ENCODE peak calls at places on chromosomes 5 and 9, in seven cellular contexts. R is prostate gland, M is sigmoid colon, B is fibroblast of pulmonary artery, J is endothelial cell, O is cardiac muscle cell, D is PC-3. P is an unnamed sample.
A peak's percentile ranks its signal among the peaks of the same experiment; 100 is the strongest.

GRCh38 chr5:160165137-160166068 is 46.2 kb upstream of the PWWP2A start:
- DNase-seq in R (no peak), M (peak; percentile 95), B (peak; percentile 98), J (no peak), O (peak; percentile 38), D (peak; percentile 98), P (peak; percentile 39)

GRCh38 chr5:105695916-105696315 is 1974.8 kb downstream of the EFNA5 start:
- DNase-seq in R (no peak), M (no peak), B (no peak), J (no peak), O (no peak), D (no peak), P (no peak)

GRCh38 chr9:126000731-126001580 is 253.8 kb downstream of the PBX3 start:
- DNase-seq in R (no peak), M (peak; percentile 48), B (no peak), J (no peak), O (no peak), D (no peak), P (no peak)

GRCh38 chr9:75953218-75953617 is 62.7 kb downstream of the PCSK5 start:
- DNase-seq in R (no peak), M (no peak), B (peak; percentile 76), J (no peak), O (no peak), D (no peak), P (no peak)

GRCh38 chr5:143220748-143221211 is 182.7 kb downstream of the NR3C1 start:
- DNase-seq in R (no peak), M (no peak), B (no peak), J (no peak), O (no peak), D (no peak), P (no peak)

GRCh38 chr9:107587175-107587963 is 97.8 kb upstream of the KLF4 start:
- DNase-seq in R (no peak), M (no peak), B (no peak), J (no peak), O (no peak), D (no peak), P (no peak)

GRCh38 chr5:41517909-41518308 is 7.5 kb upstream of the PLCXD3 start:
- DNase-seq in R (no peak), M (no peak), B (peak; percentile 68), J (no peak), O (peak; percentile 32), D (peak; percentile 46), P (no peak)

GRCh38 chr5:63233906-63234305 is 655.3 kb downstream of the LRRC70 start:
- DNase-seq in R (no peak), M (no peak), B (peak; percentile 69), J (no peak), O (no peak), D (no peak), P (no peak)

GRCh38 chr5:2699686-2700085 is 51.8 kb downstream of the IRX2 start:
- DNase-seq in R (no peak), M (peak; percentile 58), B (no peak), J (no peak), O (no peak), D (no peak), P (no peak)

GRCh38 chr5:115850771-115851416 is 9.2 kb downstream of the AP3S1 start:
- DNase-seq in R (no peak), M (no peak), B (peak; percentile 77), J (no peak), O (no peak), D (no peak), P (no peak)

GRCh38 chr5:55934720-55935119 is 60.0 kb downstream of the IL6ST start:
- DNase-seq in R (no peak), M (no peak), B (no peak), J (no peak), O (no peak), D (no peak), P (no peak)

GRCh38 chr5:1127991-1128785 is 16.3 kb upstream of the SLC12A7 start:
- DNase-seq in R (peak; percentile 67), M (no peak), B (peak; percentile 20), J (no peak), O (peak; percentile 28), D (peak; percentile 18), P (no peak)

GRCh38 chr5:172920447-172920849 is 38.8 kb upstream of the RPL26L1 start:
- DNase-seq in R (no peak), M (peak; percentile 91), B (peak; percentile 97), J (no peak), O (no peak), D (peak; percentile 80), P (no peak)

GRCh38 chr9:127176631-127177030 is 54.2 kb upstream of the ANGPTL2 start:
- DNase-seq in R (no peak), M (peak; percentile 51), B (no peak), J (no peak), O (no peak), D (no peak), P (no peak)

GRCh38 chr5:143986567-143987242 is 174.7 kb downstream of the HMHB1 start:
- DNase-seq in R (no peak), M (no peak), B (peak; percentile 81), J (no peak), O (no peak), D (no peak), P (no peak)

GRCh38 chr9:73121375-73121935 is 30.2 kb upstream of the ANXA1 start:
- DNase-seq in R (no peak), M (no peak), B (no peak), J (no peak), O (no peak), D (no peak), P (no peak)

GRCh38 chr5:177084175-177084574 is 2.5 kb upstream of the FGFR4 start:
- DNase-seq in R (no peak), M (no peak), B (no peak), J (no peak), O (no peak), D (no peak), P (no peak)

GRCh38 chr9:120284796-120285195 is 295.2 kb downstream of the CDK5RAP2 start:
- DNase-seq in R (no peak), M (no peak), B (no peak), J (no peak), O (no peak), D (no peak), P (no peak)

DNA sequence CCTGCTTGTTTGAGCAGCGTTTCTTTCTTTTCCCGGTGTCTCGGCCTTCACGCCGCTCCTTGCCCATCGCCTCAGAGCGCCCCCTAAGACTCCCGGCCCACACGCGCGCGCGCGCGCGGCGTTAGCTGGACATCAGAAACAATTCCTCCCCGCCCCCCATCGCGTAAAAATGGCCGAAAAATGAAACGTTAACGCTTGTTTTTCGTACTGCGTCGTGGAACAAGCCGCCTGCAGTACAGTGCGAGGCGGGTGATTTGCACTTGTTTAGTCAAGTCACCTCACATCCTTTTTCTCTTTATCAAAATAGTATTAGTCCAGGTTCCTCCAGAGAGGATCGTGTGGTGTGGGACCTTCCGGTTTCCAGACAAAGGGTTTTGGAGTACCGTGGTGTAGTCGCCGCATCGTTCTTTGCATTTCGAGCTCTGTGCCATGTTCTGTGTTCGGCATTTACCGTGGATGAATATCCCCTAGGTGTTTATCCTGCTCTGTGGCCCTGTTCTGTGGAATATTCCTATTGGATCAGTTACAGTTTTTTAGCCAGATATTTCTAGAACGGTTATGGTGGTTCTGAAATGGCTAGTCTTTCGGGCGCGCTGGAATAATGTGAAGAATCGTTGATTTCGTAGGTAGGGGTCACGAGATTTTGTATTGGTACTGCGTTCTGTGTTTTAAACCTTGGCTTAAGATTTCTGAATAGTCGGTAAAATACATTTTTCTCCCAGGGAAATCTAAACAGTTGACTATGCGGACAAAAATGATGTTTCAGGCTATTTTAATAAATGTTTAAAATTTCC is 1.0 kb downstream of the MATR3 start:
- DNase-seq in R (peak; percentile 73), M (peak; percentile 88), B (peak; percentile 81), J (peak; percentile 79), O (peak; percentile 87), D (peak; percentile 55), P (peak; percentile 83)
- TF ChIP-seq CTCF in R (no peak), M (no peak), B (peak; percentile 36), J (no peak), O (peak; percentile 53), D (peak; percentile 49), P (no peak)

GRCh38 chr5:134288610-134289009 is 62.7 kb upstream of the PPP2CA start:
- DNase-seq in R (no peak), M (no peak), B (no peak), J (no peak), O (no peak), D (no peak), P (no peak)

GRCh38 chr5:134290443-134290842 is 64.6 kb upstream of the PPP2CA start:
- DNase-seq in R (no peak), M (no peak), B (no peak), J (no peak), O (no peak), D (no peak), P (no peak)

GRCh38 chr5:134289509-134290113 is 63.7 kb upstream of the PPP2CA start:
- DNase-seq in R (peak; percentile 55), M (peak; percentile 66), B (peak; percentile 90), J (peak; percentile 55), O (peak; percentile 80), D (peak; percentile 75), P (peak; percentile 42)
- TF ChIP-seq CTCF in R (peak; percentile 60), M (peak; percentile 47), B (peak; percentile 79), J (peak; percentile 39), O (peak; percentile 64), D (peak; percentile 79), P (peak; percentile 75)

DNA sequence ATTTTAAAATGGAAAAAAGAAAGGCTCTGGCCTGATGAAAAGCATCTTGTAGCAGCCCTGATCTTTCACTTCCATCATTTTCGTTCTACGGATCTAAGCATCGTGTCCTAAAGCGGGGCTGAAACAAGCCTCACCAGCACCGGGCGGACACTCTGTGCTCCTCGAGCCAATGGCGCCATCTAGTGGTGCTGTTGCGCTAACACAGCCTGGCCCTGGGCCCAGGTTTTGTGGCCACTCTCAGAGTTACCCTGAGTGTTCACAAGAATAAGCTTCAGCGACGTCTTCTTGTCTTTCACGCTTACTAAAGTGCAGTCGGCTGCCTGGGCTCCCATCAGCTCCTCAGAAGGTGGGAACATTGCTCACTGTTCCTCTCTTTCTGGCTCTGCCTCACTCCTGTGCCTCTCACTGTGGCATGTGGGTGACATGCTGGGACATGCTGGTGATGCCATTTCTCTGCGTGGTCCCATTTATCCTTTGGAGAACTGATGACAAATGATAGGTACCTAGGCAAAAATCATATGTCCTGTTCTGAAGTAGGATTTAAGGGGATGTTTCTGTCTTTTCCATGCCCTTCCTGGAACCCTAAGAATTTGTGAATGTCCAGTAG is 32.7 kb downstream of the DMRT3 start:
- DNase-seq in R (peak; percentile 70), M (peak; percentile 87), B (peak; percentile 81), J (peak; percentile 90), O (peak; percentile 84), D (peak; percentile 90), P (peak; percentile 88)
- TF ChIP-seq CTCF in R (peak; percentile 84), M (peak; percentile 69), B (peak; percentile 94), J (peak; percentile 96), O (peak; percentile 95), D (peak; percentile 85), P (peak; percentile 100)

GRCh38 chr9:132236662-132237311 is 74.9 kb downstream of the NTNG2 start:
- DNase-seq in R (no peak), M (no peak), B (no peak), J (no peak), O (no peak), D (no peak), P (no peak)
- TF ChIP-seq CTCF in R (no peak), M (no peak), B (no peak), J (no peak), O (no peak), D (peak; percentile 31), P (peak; percentile 34)

DNA sequence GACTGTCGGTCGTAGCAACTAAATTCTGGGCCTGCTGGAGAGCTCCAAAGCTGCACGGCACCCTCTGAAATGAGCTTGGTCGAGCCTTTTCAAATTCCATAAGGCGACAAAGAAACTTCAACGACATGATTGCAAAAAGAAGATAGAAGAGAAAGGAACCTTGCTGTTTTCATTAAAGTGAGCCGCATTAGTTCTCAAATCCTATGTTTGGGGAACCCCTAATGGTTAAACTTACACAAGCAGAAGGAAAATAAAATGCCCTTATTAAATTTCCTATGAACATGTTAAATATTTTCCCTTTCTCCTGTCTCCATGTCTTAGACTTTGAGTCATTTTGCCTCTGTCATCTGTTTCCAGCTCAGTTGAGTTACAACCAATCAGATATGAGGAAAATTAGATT is 735.7 kb upstream of the WWC1 start:
- DNase-seq in R (no peak), M (no peak), B (peak; percentile 6), J (no peak), O (no peak), D (no peak), P (no peak)
- TF ChIP-seq CTCF in R (no peak), M (no peak), B (no peak), J (no peak), O (no peak), D (no peak), P (no peak)

P was measured in nephron progenitor cell.